ENCODE peak calls at places on chromosomes 7 and 10, in six cellular contexts. K, G, M, L, R and S are unnamed samples.

GRCh38 chr10:5317547-5318107 is 47.1 kb upstream of the UCN3 start:
- DNase-seq in K (peak), G (peak), M (peak), L (peak), R (peak), S (peak)

GRCh38 chr7:141014091-141014490 is 661 bp downstream of the MRPS33 start:
- DNase-seq in K (peak), G (no peak), M (peak), L (no peak), R (peak), S (peak)

GRCh38 chr10:97915346-97915745 is 65.7 kb downstream of the GOLGA7B start:
- DNase-seq in K (no peak), G (no peak), M (no peak), L (no peak), R (no peak), S (no peak)

GRCh38 chr10:46325021-46325420 is 38.2 kb downstream of the ANTXRL start:
- DNase-seq in K (no peak), G (no peak), M (peak), L (no peak), R (peak), S (no peak)

GRCh38 chr7:32250494-32251260 is 180.5 kb upstream of the PDE1C start:
- DNase-seq in K (no peak), G (no peak), M (no peak), L (no peak), R (no peak), S (no peak)

GRCh38 chr7:16318989-16319915 is 102.1 kb downstream of the CRPPA start:
- DNase-seq in K (peak), G (no peak), M (peak), L (no peak), R (peak), S (peak)

GRCh38 chr7:19051767-19052375 is 65.6 kb downstream of the TWIST1 start:
- DNase-seq in K (peak), G (no peak), M (peak), L (peak), R (peak), S (peak)

GRCh38 chr7:111384065-111384891 is 178.0 kb downstream of the IMMP2L start:
- DNase-seq in K (no peak), G (no peak), M (peak), L (no peak), R (peak), S (peak)

GRCh38 chr10:71868192-71868697 is 17.2 kb upstream of the PSAP start:
- DNase-seq in K (peak), G (peak), M (peak), L (no peak), R (peak), S (peak)

GRCh38 chr10:86855503-86855902 is 99.1 kb downstream of the BMPR1A start:
- DNase-seq in K (no peak), G (no peak), M (no peak), L (no peak), R (no peak), S (no peak)

GRCh38 chr10:71635251-71635866 is 84.2 kb downstream of the C10orf105 start:
- DNase-seq in K (no peak), G (no peak), M (no peak), L (no peak), R (no peak), S (peak)